ENCODE peak calls at places on chromosomes 4 and X, in seven cellular contexts. R, G, S, P, V, W and K are unnamed samples.

GRCh38 chr4:39114436-39114835 is 52.4 kb downstream of the KLHL5 start:
- DNase-seq in P (no peak), V (no peak), G (no peak), W (no peak), S (no peak), R (no peak), K (no peak)

GRCh38 chrX:107450823-107451509 is 1.5 kb downstream of the FRMPD3 start:
- DNase-seq in R (no peak), P (no peak), G (no peak), S (no peak), W (peak), V (peak), K (no peak)

GRCh38 chrX:132908891-132909290 is 49.5 kb downstream of the HS6ST2 start:
- DNase-seq in P (no peak), W (no peak), S (no peak), R (no peak), V (no peak), G (peak), K (no peak)

GRCh38 chr4:147326581-147326980 is 154.3 kb upstream of the EDNRA start:
- DNase-seq in G (peak), V (no peak), P (no peak), W (no peak), R (no peak), S (no peak), K (no peak)

GRCh38 chrX:47662144-47662657 is 3.2 kb upstream of the UXT start:
- DNase-seq in P (no peak), W (no peak), V (no peak), G (peak), S (peak), R (no peak), K (no peak)

GRCh38 chr4:189500970-189501369 is 439.7 kb upstream of the FRG1 start:
- DNase-seq in R (no peak), P (no peak), W (no peak), G (no peak), S (no peak), V (no peak), K (no peak)

GRCh38 chr4:152255437-152255836 is 280.5 kb downstream of the FBXW7 start:
- DNase-seq in P (no peak), R (no peak), V (no peak), S (no peak), W (no peak), G (peak), K (peak)

GRCh38 chr4:122300776-122301175 is 78.0 kb upstream of the ADAD1 start:
- DNase-seq in R (no peak), G (peak), S (no peak), W (no peak), V (no peak), P (no peak), K (no peak)

GRCh38 chr4:101065346-101065745 is 282.0 kb downstream of the PPP3CA start:
- DNase-seq in G (no peak), R (no peak), P (no peak), V (no peak), W (no peak), S (no peak), K (no peak)

GRCh38 chrX:5068550-5068949 is 1160.1 kb downstream of the NLGN4X start:
- DNase-seq in W (no peak), P (no peak), S (no peak), R (no peak), V (no peak), G (peak), K (no peak)

GRCh38 chrX:129600981-129601424 is 53.8 kb downstream of the APLN start:
- DNase-seq in S (no peak), P (peak), R (no peak), W (no peak), V (no peak), G (no peak), K (peak)

GRCh38 chrX:114583646-114584433 is at the start of gene HTR2C:
- DNase-seq in V (no peak), W (peak), G (no peak), R (no peak), S (no peak), P (no peak), K (no peak)

GRCh38 chrX:134572816-134573682 is 85.2 kb downstream of the PLAC1 start:
- DNase-seq in W (no peak), G (peak), S (no peak), R (no peak), V (no peak), P (no peak), K (no peak)

GRCh38 chr4:54971474-54971950 is 153.9 kb downstream of the KDR start:
- DNase-seq in P (peak), V (peak), G (peak), R (no peak), W (no peak), S (no peak), K (peak)

GRCh38 chr4:337932-338758 is 531 bp downstream of the ZNF141 start:
- DNase-seq in V (peak), S (no peak), P (peak), W (peak), R (peak), G (peak), K (peak)

GRCh38 chr4:38728651-38729141 is 54.1 kb downstream of the TLR10 start:
- DNase-seq in V (no peak), G (no peak), R (peak), W (peak), S (no peak), P (no peak), K (no peak)

GRCh38 chrX:30880058-30880457 is 9.0 kb downstream of the TAB3 start:
- DNase-seq in V (no peak), R (no peak), S (no peak), W (no peak), G (no peak), P (no peak), K (no peak)

GRCh38 chr4:158809611-158810486 is 41.0 kb downstream of the FNIP2 start:
- DNase-seq in P (peak), V (no peak), W (no peak), S (peak), R (no peak), G (peak), K (peak)

GRCh38 chr4:81038636-81039350 is 8.3 kb downstream of the BMP3 start:
- DNase-seq in R (no peak), W (no peak), S (no peak), P (no peak), G (no peak), V (no peak), K (no peak)

GRCh38 chr4:76463568-76463967 is 28.5 kb downstream of the SHROOM3 start:
- DNase-seq in V (no peak), S (no peak), G (no peak), W (no peak), P (no peak), R (no peak), K (no peak)

GRCh38 chr4:52993771-52994170 is 131.7 kb downstream of the RASL11B start:
- DNase-seq in V (no peak), P (no peak), S (no peak), G (no peak), W (no peak), R (no peak), K (no peak)

GRCh38 chr4:70518716-70519115 is 347 bp downstream of the AMTN start:
- DNase-seq in P (no peak), R (no peak), G (peak), S (no peak), W (no peak), V (no peak), K (no peak)

GRCh38 chr4:128916832-128917231 is 107.3 kb downstream of the JADE1 start:
- DNase-seq in S (no peak), W (no peak), V (no peak), P (no peak), R (no peak), G (no peak), K (peak)

GRCh38 chr4:147749811-147750321 is 18.0 kb downstream of the ARHGAP10 start:
- DNase-seq in P (no peak), R (no peak), G (no peak), W (no peak), V (no peak), S (no peak), K (peak)

GRCh38 chrX:81377329-81377728 is 175.4 kb downstream of the SH3BGRL start:
- DNase-seq in W (no peak), S (no peak), P (peak), R (no peak), G (peak), V (peak), K (peak)

GRCh38 chr4:88143504-88143903 is 14.9 kb downstream of the ABCG2 start:
- DNase-seq in P (no peak), W (no peak), V (no peak), G (peak), S (no peak), R (no peak), K (no peak)

GRCh38 chr4:165879581-165879980 is 6.5 kb downstream of the TLL1 start:
- DNase-seq in S (no peak), W (no peak), V (peak), P (no peak), G (no peak), R (no peak), K (no peak)

GRCh38 chr4:159360549-159360948 is 257.7 kb downstream of the RAPGEF2 start:
- DNase-seq in V (no peak), G (peak), P (no peak), S (peak), R (no peak), W (no peak), K (no peak)

GRCh38 chrX:154775611-154776349 is 13.1 kb downstream of the DKC1 start:
- DNase-seq in G (no peak), P (no peak), R (no peak), W (no peak), S (no peak), V (no peak), K (no peak)

GRCh38 chr4:104429150-104429741 is 65.4 kb downstream of the CXXC4 start:
- DNase-seq in S (no peak), R (no peak), V (no peak), G (no peak), W (no peak), P (no peak), K (no peak)

GRCh38 chrX:136162827-136163427 is 15.6 kb downstream of the FHL1 start:
- DNase-seq in G (peak), W (peak), V (peak), P (peak), R (no peak), S (no peak), K (peak)

GRCh38 chrX:153832732-153833131 is 2.4 kb upstream of the PDZD4 start:
- DNase-seq in G (no peak), R (no peak), W (no peak), P (no peak), S (no peak), V (no peak), K (no peak)

GRCh38 chr4:65344278-65344825 is 325.9 kb downstream of the EPHA5 start:
- DNase-seq in W (no peak), S (no peak), R (no peak), P (no peak), G (no peak), V (no peak), K (no peak)

GRCh38 chr4:151529187-151529586 is 120.2 kb downstream of the FHIP1A start:
- DNase-seq in V (no peak), G (no peak), P (no peak), W (no peak), R (no peak), S (no peak), K (no peak)

GRCh38 chr4:25993564-25994185 is 79.7 kb downstream of the SMIM20 start:
- DNase-seq in R (no peak), W (peak), P (peak), V (peak), S (no peak), G (peak), K (no peak)

GRCh38 chr4:21134994-21135393 is 434.7 kb downstream of the PACRGL start:
- DNase-seq in S (no peak), V (peak), R (no peak), G (peak), W (no peak), P (peak), K (no peak)

GRCh38 chr4:83150563-83151330 is 36.2 kb upstream of the PLAC8 start:
- DNase-seq in V (no peak), S (no peak), W (no peak), R (no peak), P (no peak), G (peak), K (no peak)

GRCh38 chrX:146224442-146224841 is 406.8 kb downstream of the SLITRK2 start:
- DNase-seq in W (no peak), R (no peak), V (no peak), G (no peak), P (no peak), S (no peak), K (no peak)
- TF ChIP-seq CTCF in W (no peak), R (no peak), V (no peak), G (no peak), P (no peak), S (no peak), K (no peak)

DNA sequence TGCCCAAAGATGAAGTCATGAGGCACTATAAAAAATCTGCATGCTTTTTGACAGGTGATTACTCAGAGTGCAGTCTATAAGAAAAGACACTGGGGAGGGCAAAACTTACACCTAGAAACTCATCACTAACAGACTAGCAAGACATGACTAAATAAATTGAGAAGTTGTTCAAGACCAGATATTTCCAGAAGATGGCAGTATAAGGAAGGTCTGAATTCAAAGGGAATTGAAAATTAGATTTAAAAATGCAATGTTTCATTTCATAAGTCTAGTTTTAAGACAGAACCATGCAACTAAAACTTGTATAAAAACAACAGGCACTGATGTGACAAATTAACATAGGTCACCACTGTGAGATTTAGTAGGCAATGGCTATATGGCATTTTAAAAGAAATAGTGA is 232.5 kb upstream of the POF1B start:
- DNase-seq in G (peak), S (no peak), V (no peak), P (no peak), R (no peak), W (no peak), K (peak)
- TF ChIP-seq CTCF in G (peak), S (no peak), V (peak), P (no peak), R (no peak), W (no peak), K (no peak)

GRCh38 chrX:108590496-108590895 is 145.9 kb downstream of the IRS4 start:
- DNase-seq in G (peak), R (no peak), W (no peak), V (no peak), S (no peak), P (no peak), K (no peak)

GRCh38 chrX:108582151-108582550 is 142.5 kb downstream of the COL4A5 start:
- DNase-seq in V (no peak), G (no peak), R (no peak), W (no peak), P (no peak), S (no peak), K (no peak)

GRCh38 chrX:108584617-108585211 is 145.1 kb downstream of the COL4A5 start:
- DNase-seq in G (peak), W (peak), P (peak), V (peak), R (no peak), S (no peak), K (no peak)
- TF ChIP-seq CTCF in G (peak), W (no peak), P (no peak), V (peak), R (peak), S (peak), K (no peak)

DNA sequence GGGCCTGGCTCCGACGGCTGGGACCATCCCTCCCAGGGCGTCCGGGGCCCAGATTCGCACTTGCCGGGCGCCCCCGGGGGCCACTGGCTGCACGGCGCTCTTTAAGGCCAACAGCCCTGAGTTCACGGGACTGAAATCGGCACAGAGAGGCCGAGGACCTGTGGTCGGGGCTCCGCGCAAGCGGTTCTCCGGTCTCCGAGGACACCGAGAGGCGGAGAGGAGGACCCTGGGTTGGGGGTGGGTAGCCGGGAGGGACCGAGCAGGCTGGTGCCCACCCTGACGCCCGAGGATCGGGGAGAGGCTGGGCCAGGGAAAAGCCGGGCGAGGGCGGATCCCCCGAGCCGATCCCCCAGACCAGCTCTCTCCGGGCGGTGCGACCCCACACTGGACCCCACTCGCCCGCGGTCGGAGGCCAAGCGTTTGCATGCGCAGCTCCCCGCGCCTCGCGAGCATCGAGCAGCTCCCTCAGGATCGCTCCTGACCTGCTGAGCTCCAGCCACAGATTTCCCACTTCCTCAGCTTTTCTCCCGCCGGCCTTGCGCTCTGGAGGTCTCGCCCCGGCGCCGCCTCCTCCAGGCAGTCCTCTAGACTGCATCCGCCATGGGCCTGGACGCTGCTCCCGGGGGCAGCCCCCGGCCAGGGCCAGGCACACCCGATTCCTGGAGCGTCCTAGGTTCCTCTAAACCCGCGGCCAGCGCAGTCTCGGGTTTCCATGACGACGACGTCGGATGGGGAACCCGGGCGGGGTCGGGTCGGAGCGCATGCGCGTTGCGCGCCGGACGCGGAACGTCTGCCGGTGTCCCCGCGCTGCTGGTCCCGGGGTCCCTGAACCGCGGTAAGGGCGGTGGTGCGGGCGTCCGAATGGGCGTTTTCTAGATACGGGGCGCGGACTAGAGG is 17.6 kb upstream of the NAT8L start:
- DNase-seq in S (no peak), W (peak), G (peak), V (peak), P (peak), R (peak), K (peak)
- TF ChIP-seq CTCF in S (no peak), W (no peak), G (no peak), V (no peak), P (no peak), R (no peak), K (no peak)

DNA sequence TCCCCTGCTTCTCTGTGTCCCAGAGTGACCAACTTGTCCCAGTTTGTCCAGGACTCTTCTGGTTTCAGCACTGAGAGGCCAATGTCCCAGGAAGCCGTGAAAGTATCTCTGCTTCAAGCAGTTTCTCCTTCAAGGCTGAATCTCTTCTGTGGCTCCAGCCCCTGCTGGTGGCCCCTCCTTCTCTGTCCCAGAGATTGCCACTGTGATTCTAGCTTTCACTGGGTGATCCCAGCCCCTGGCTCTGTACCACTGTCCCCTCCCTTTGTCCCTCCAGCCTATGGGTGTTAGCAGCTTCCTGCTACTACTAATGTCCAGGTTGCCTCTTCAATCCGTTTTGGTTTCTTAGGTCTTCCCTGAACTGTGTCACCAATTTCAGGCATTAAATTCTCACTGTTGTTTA is 70.5 kb downstream of the SOX3 start:
- DNase-seq in S (no peak), V (no peak), W (no peak), R (no peak), G (no peak), P (no peak), K (no peak)
- TF ChIP-seq CTCF in S (no peak), V (no peak), W (no peak), R (no peak), G (no peak), P (no peak), K (no peak)